ENCODE peak calls at places on chromosomes 3 and 15, in seven cellular contexts. One of them, this sample, is unnamed.
A peak's percentile ranks its signal among the peaks of the same experiment; 100 is the strongest.

GRCh38 chr3:83003917-83004316 is 1242.5 kb upstream of the GBE1 start:
- DNase-seq in H4: no peak
- DNase-seq in hippocampal formation: no peak
- DNase-seq in testis: no peak
- DNase-seq in erythroblast: no peak
- DNase-seq in activated T-cell treated with anti-CD3 and anti-CD28 coated beads, Interleukin-2, amount 50 U/mL, for 48 hours: no peak
- DNase-seq in dorsolateral prefrontal cortex: no peak
- DNase-seq in this sample: no peak

GRCh38 chr3:122615303-122615702 is 37.9 kb downstream of the PARP15 start:
- DNase-seq in H4: no peak
- DNase-seq in hippocampal formation: no peak
- DNase-seq in testis: no peak
- DNase-seq in erythroblast: no peak
- DNase-seq in activated T-cell treated with anti-CD3 and anti-CD28 coated beads, Interleukin-2, amount 50 U/mL, for 48 hours: no peak
- DNase-seq in dorsolateral prefrontal cortex: no peak
- DNase-seq in this sample: peak; percentile 13

GRCh38 chr3:45549961-45550360 is 44.6 kb upstream of the LIMD1 start:
- DNase-seq in H4: no peak
- DNase-seq in hippocampal formation: no peak
- DNase-seq in testis: peak; percentile 12
- DNase-seq in erythroblast: no peak
- DNase-seq in activated T-cell treated with anti-CD3 and anti-CD28 coated beads, Interleukin-2, amount 50 U/mL, for 48 hours: no peak
- DNase-seq in dorsolateral prefrontal cortex: no peak
- DNase-seq in this sample: no peak

GRCh38 chr3:178352300-178353021 is 183.8 kb upstream of the KCNMB2 start:
- DNase-seq in H4: peak; percentile 84
- DNase-seq in hippocampal formation: no peak
- DNase-seq in testis: no peak
- DNase-seq in erythroblast: no peak
- DNase-seq in activated T-cell treated with anti-CD3 and anti-CD28 coated beads, Interleukin-2, amount 50 U/mL, for 48 hours: no peak
- DNase-seq in dorsolateral prefrontal cortex: no peak
- DNase-seq in this sample: peak; percentile 70

GRCh38 chr3:167783781-167784180 is 48.3 kb downstream of the SERPINI1 start:
- DNase-seq in H4: no peak
- DNase-seq in hippocampal formation: no peak
- DNase-seq in testis: no peak
- DNase-seq in erythroblast: no peak
- DNase-seq in activated T-cell treated with anti-CD3 and anti-CD28 coated beads, Interleukin-2, amount 50 U/mL, for 48 hours: no peak
- DNase-seq in dorsolateral prefrontal cortex: peak; percentile 68
- DNase-seq in this sample: peak; percentile 75

GRCh38 chr3:52001443-52001974 is 5.8 kb upstream of the RPL29 start:
- DNase-seq in H4: peak; percentile 43
- DNase-seq in hippocampal formation: peak; percentile 50
- DNase-seq in testis: peak; percentile 81
- DNase-seq in erythroblast: peak; percentile 76
- DNase-seq in activated T-cell treated with anti-CD3 and anti-CD28 coated beads, Interleukin-2, amount 50 U/mL, for 48 hours: peak; percentile 93
- DNase-seq in dorsolateral prefrontal cortex: peak; percentile 81
- DNase-seq in this sample: peak; percentile 49

GRCh38 chr15:51908312-51908711 is 63.3 kb downstream of the LEO1 start:
- DNase-seq in H4: peak; percentile 21
- DNase-seq in hippocampal formation: no peak
- DNase-seq in testis: no peak
- DNase-seq in erythroblast: no peak
- DNase-seq in activated T-cell treated with anti-CD3 and anti-CD28 coated beads, Interleukin-2, amount 50 U/mL, for 48 hours: no peak
- DNase-seq in dorsolateral prefrontal cortex: no peak
- DNase-seq in this sample: no peak

GRCh38 chr15:22265961-22266360 is 185.6 kb downstream of the OR4M2 start:
- DNase-seq in H4: no peak
- DNase-seq in hippocampal formation: no peak
- DNase-seq in testis: no peak
- DNase-seq in erythroblast: no peak
- DNase-seq in activated T-cell treated with anti-CD3 and anti-CD28 coated beads, Interleukin-2, amount 50 U/mL, for 48 hours: no peak
- DNase-seq in dorsolateral prefrontal cortex: no peak
- DNase-seq in this sample: no peak

GRCh38 chr3:58670506-58671125 is 4.0 kb upstream of the FAM3D start:
- DNase-seq in H4: no peak
- DNase-seq in hippocampal formation: no peak
- DNase-seq in testis: no peak
- DNase-seq in erythroblast: no peak
- DNase-seq in activated T-cell treated with anti-CD3 and anti-CD28 coated beads, Interleukin-2, amount 50 U/mL, for 48 hours: no peak
- DNase-seq in dorsolateral prefrontal cortex: no peak
- DNase-seq in this sample: no peak

GRCh38 chr3:25592510-25592968 is 72.2 kb downstream of the TOP2B start:
- DNase-seq in H4: peak; percentile 69
- DNase-seq in hippocampal formation: no peak
- DNase-seq in testis: no peak
- DNase-seq in erythroblast: peak; percentile 69
- DNase-seq in activated T-cell treated with anti-CD3 and anti-CD28 coated beads, Interleukin-2, amount 50 U/mL, for 48 hours: no peak
- DNase-seq in dorsolateral prefrontal cortex: no peak
- DNase-seq in this sample: peak; percentile 63

GRCh38 chr3:62133015-62133414 is 240.3 kb downstream of the FEZF2 start:
- DNase-seq in H4: no peak
- DNase-seq in hippocampal formation: no peak
- DNase-seq in testis: no peak
- DNase-seq in erythroblast: no peak
- DNase-seq in activated T-cell treated with anti-CD3 and anti-CD28 coated beads, Interleukin-2, amount 50 U/mL, for 48 hours: no peak
- DNase-seq in dorsolateral prefrontal cortex: no peak
- DNase-seq in this sample: no peak

GRCh38 chr15:78216276-78217229 is 17.8 kb downstream of the ACSBG1 start:
- DNase-seq in H4: peak; percentile 97
- DNase-seq in hippocampal formation: peak; percentile 52
- DNase-seq in testis: peak; percentile 95
- DNase-seq in erythroblast: no peak
- DNase-seq in activated T-cell treated with anti-CD3 and anti-CD28 coated beads, Interleukin-2, amount 50 U/mL, for 48 hours: no peak
- DNase-seq in dorsolateral prefrontal cortex: no peak
- DNase-seq in this sample: peak; percentile 96

GRCh38 chr3:182794806-182795369 is 1.6 kb downstream of the ATP11B start:
- DNase-seq in H4: no peak
- DNase-seq in hippocampal formation: no peak
- DNase-seq in testis: no peak
- DNase-seq in erythroblast: no peak
- DNase-seq in activated T-cell treated with anti-CD3 and anti-CD28 coated beads, Interleukin-2, amount 50 U/mL, for 48 hours: no peak
- DNase-seq in dorsolateral prefrontal cortex: no peak
- DNase-seq in this sample: no peak

GRCh38 chr15:101105059-101105851 is 146.6 kb downstream of the CHSY1 start:
- DNase-seq in H4: no peak
- DNase-seq in hippocampal formation: no peak
- DNase-seq in testis: no peak
- DNase-seq in erythroblast: no peak
- DNase-seq in activated T-cell treated with anti-CD3 and anti-CD28 coated beads, Interleukin-2, amount 50 U/mL, for 48 hours: no peak
- DNase-seq in dorsolateral prefrontal cortex: no peak
- DNase-seq in this sample: peak; percentile 35

GRCh38 chr3:185926445-185926844 is 11.4 kb downstream of the TRA2B start:
- DNase-seq in H4: no peak
- DNase-seq in hippocampal formation: no peak
- DNase-seq in testis: no peak
- DNase-seq in erythroblast: no peak
- DNase-seq in activated T-cell treated with anti-CD3 and anti-CD28 coated beads, Interleukin-2, amount 50 U/mL, for 48 hours: no peak
- DNase-seq in dorsolateral prefrontal cortex: no peak
- DNase-seq in this sample: no peak

GRCh38 chr15:92097473-92098178 is 244.1 kb downstream of the SLCO3A1 start:
- DNase-seq in H4: peak; percentile 45
- DNase-seq in hippocampal formation: peak; percentile 69
- DNase-seq in testis: peak; percentile 48
- DNase-seq in erythroblast: peak; percentile 22
- DNase-seq in activated T-cell treated with anti-CD3 and anti-CD28 coated beads, Interleukin-2, amount 50 U/mL, for 48 hours: peak; percentile 74
- DNase-seq in dorsolateral prefrontal cortex: peak; percentile 58
- DNase-seq in this sample: no peak

GRCh38 chr15:64762546-64762945 is 12.8 kb downstream of the RBPMS2 start:
- DNase-seq in H4: no peak
- DNase-seq in hippocampal formation: no peak
- DNase-seq in testis: no peak
- DNase-seq in erythroblast: no peak
- DNase-seq in activated T-cell treated with anti-CD3 and anti-CD28 coated beads, Interleukin-2, amount 50 U/mL, for 48 hours: no peak
- DNase-seq in dorsolateral prefrontal cortex: no peak
- DNase-seq in this sample: no peak

GRCh38 chr15:74611341-74611740 is 4.3 kb upstream of the CLK3 start:
- DNase-seq in H4: no peak
- DNase-seq in hippocampal formation: no peak
- DNase-seq in testis: peak; percentile 51
- DNase-seq in erythroblast: no peak
- DNase-seq in activated T-cell treated with anti-CD3 and anti-CD28 coated beads, Interleukin-2, amount 50 U/mL, for 48 hours: no peak
- DNase-seq in dorsolateral prefrontal cortex: no peak
- DNase-seq in this sample: no peak

GRCh38 chr15:49301562-49301961 is 121.5 kb upstream of the FGF7 start:
- DNase-seq in H4: no peak
- DNase-seq in hippocampal formation: no peak
- DNase-seq in testis: no peak
- DNase-seq in erythroblast: no peak
- DNase-seq in activated T-cell treated with anti-CD3 and anti-CD28 coated beads, Interleukin-2, amount 50 U/mL, for 48 hours: no peak
- DNase-seq in dorsolateral prefrontal cortex: no peak
- DNase-seq in this sample: peak; percentile 29

GRCh38 chr3:15964605-15965061 is 166.9 kb upstream of the ANKRD28 start:
- DNase-seq in H4: peak; percentile 63
- DNase-seq in hippocampal formation: no peak
- DNase-seq in testis: peak; percentile 30
- DNase-seq in erythroblast: no peak
- DNase-seq in activated T-cell treated with anti-CD3 and anti-CD28 coated beads, Interleukin-2, amount 50 U/mL, for 48 hours: no peak
- DNase-seq in dorsolateral prefrontal cortex: no peak
- DNase-seq in this sample: peak; percentile 70

GRCh38 chr3:49842843-49843242 is 13.5 kb downstream of the TRAIP start:
- DNase-seq in H4: no peak
- DNase-seq in hippocampal formation: no peak
- DNase-seq in testis: no peak
- DNase-seq in erythroblast: no peak
- DNase-seq in activated T-cell treated with anti-CD3 and anti-CD28 coated beads, Interleukin-2, amount 50 U/mL, for 48 hours: no peak
- DNase-seq in dorsolateral prefrontal cortex: no peak
- DNase-seq in this sample: no peak

GRCh38 chr3:52268036-52268435 is 10.4 kb downstream of the WDR82 start:
- DNase-seq in H4: no peak
- DNase-seq in hippocampal formation: no peak
- DNase-seq in testis: no peak
- DNase-seq in erythroblast: no peak
- DNase-seq in activated T-cell treated with anti-CD3 and anti-CD28 coated beads, Interleukin-2, amount 50 U/mL, for 48 hours: peak; percentile 68
- DNase-seq in dorsolateral prefrontal cortex: no peak
- DNase-seq in this sample: no peak

GRCh38 chr3:184430940-184431339 is 51.1 kb downstream of the CHRD start:
- DNase-seq in H4: no peak
- DNase-seq in hippocampal formation: no peak
- DNase-seq in testis: no peak
- DNase-seq in erythroblast: no peak
- DNase-seq in activated T-cell treated with anti-CD3 and anti-CD28 coated beads, Interleukin-2, amount 50 U/mL, for 48 hours: no peak
- DNase-seq in dorsolateral prefrontal cortex: no peak
- DNase-seq in this sample: no peak

GRCh38 chr3:98902341-98902740 is 846 bp upstream of the DCBLD2 start:
- DNase-seq in H4: no peak
- DNase-seq in hippocampal formation: no peak
- DNase-seq in testis: no peak
- DNase-seq in erythroblast: peak; percentile 44
- DNase-seq in activated T-cell treated with anti-CD3 and anti-CD28 coated beads, Interleukin-2, amount 50 U/mL, for 48 hours: no peak
- DNase-seq in dorsolateral prefrontal cortex: no peak
- DNase-seq in this sample: no peak

GRCh38 chr3:122975163-122975923 is 52.2 kb downstream of the SEMA5B start:
- DNase-seq in H4: peak; percentile 79
- DNase-seq in hippocampal formation: no peak
- DNase-seq in testis: peak; percentile 41
- DNase-seq in erythroblast: no peak
- DNase-seq in activated T-cell treated with anti-CD3 and anti-CD28 coated beads, Interleukin-2, amount 50 U/mL, for 48 hours: peak; percentile 22
- DNase-seq in dorsolateral prefrontal cortex: no peak
- DNase-seq in this sample: peak; percentile 95

GRCh38 chr3:18987862-18988447 is 160.4 kb upstream of the KCNH8 start:
- DNase-seq in H4: no peak
- DNase-seq in hippocampal formation: no peak
- DNase-seq in testis: no peak
- DNase-seq in erythroblast: no peak
- DNase-seq in activated T-cell treated with anti-CD3 and anti-CD28 coated beads, Interleukin-2, amount 50 U/mL, for 48 hours: no peak
- DNase-seq in dorsolateral prefrontal cortex: no peak
- DNase-seq in this sample: no peak

GRCh38 chr3:145857956-145858355 is 303.0 kb downstream of the PLOD2 start:
- DNase-seq in H4: no peak
- DNase-seq in hippocampal formation: no peak
- DNase-seq in testis: no peak
- DNase-seq in erythroblast: no peak
- DNase-seq in activated T-cell treated with anti-CD3 and anti-CD28 coated beads, Interleukin-2, amount 50 U/mL, for 48 hours: no peak
- DNase-seq in dorsolateral prefrontal cortex: no peak
- DNase-seq in this sample: no peak

GRCh38 chr3:68163961-68164360 is 509.5 kb upstream of the SUCLG2 start:
- DNase-seq in H4: no peak
- DNase-seq in hippocampal formation: no peak
- DNase-seq in testis: no peak
- DNase-seq in erythroblast: no peak
- DNase-seq in activated T-cell treated with anti-CD3 and anti-CD28 coated beads, Interleukin-2, amount 50 U/mL, for 48 hours: no peak
- DNase-seq in dorsolateral prefrontal cortex: no peak
- DNase-seq in this sample: no peak

GRCh38 chr3:51295625-51296024 is 89.5 kb upstream of the MANF start:
- DNase-seq in H4: no peak
- DNase-seq in hippocampal formation: no peak
- DNase-seq in testis: no peak
- DNase-seq in erythroblast: no peak
- DNase-seq in activated T-cell treated with anti-CD3 and anti-CD28 coated beads, Interleukin-2, amount 50 U/mL, for 48 hours: no peak
- DNase-seq in dorsolateral prefrontal cortex: no peak
- DNase-seq in this sample: no peak

GRCh38 chr15:51751687-51752683 is 588 bp downstream of the TMOD2 start:
- DNase-seq in H4: no peak
- DNase-seq in hippocampal formation: peak; percentile 53
- DNase-seq in testis: peak; percentile 50
- DNase-seq in erythroblast: peak; percentile 47
- DNase-seq in activated T-cell treated with anti-CD3 and anti-CD28 coated beads, Interleukin-2, amount 50 U/mL, for 48 hours: peak; percentile 40
- DNase-seq in dorsolateral prefrontal cortex: peak; percentile 53
- DNase-seq in this sample: peak; percentile 24

GRCh38 chr3:151439652-151440125 is 21.2 kb downstream of the IGSF10 start:
- DNase-seq in H4: peak; percentile 82
- DNase-seq in hippocampal formation: peak; percentile 63
- DNase-seq in testis: peak; percentile 56
- DNase-seq in erythroblast: peak; percentile 45
- DNase-seq in activated T-cell treated with anti-CD3 and anti-CD28 coated beads, Interleukin-2, amount 50 U/mL, for 48 hours: no peak
- DNase-seq in dorsolateral prefrontal cortex: no peak
- DNase-seq in this sample: peak; percentile 22

GRCh38 chr15:44207643-44208042 is 12.6 kb upstream of the FRMD5 start:
- DNase-seq in H4: peak; percentile 34
- DNase-seq in hippocampal formation: no peak
- DNase-seq in testis: no peak
- DNase-seq in erythroblast: no peak
- DNase-seq in activated T-cell treated with anti-CD3 and anti-CD28 coated beads, Interleukin-2, amount 50 U/mL, for 48 hours: no peak
- DNase-seq in dorsolateral prefrontal cortex: no peak
- DNase-seq in this sample: peak; percentile 80

GRCh38 chr3:135368316-135368715 is 573.3 kb downstream of the EPHB1 start:
- DNase-seq in H4: no peak
- DNase-seq in hippocampal formation: no peak
- DNase-seq in testis: no peak
- DNase-seq in erythroblast: no peak
- DNase-seq in activated T-cell treated with anti-CD3 and anti-CD28 coated beads, Interleukin-2, amount 50 U/mL, for 48 hours: no peak
- DNase-seq in dorsolateral prefrontal cortex: no peak
- DNase-seq in this sample: no peak

GRCh38 chr3:113668015-113668414 is 28.4 kb downstream of the USF3 start:
- DNase-seq in H4: peak; percentile 51
- DNase-seq in hippocampal formation: no peak
- DNase-seq in testis: no peak
- DNase-seq in erythroblast: no peak
- DNase-seq in activated T-cell treated with anti-CD3 and anti-CD28 coated beads, Interleukin-2, amount 50 U/mL, for 48 hours: no peak
- DNase-seq in dorsolateral prefrontal cortex: no peak
- DNase-seq in this sample: peak; percentile 60

GRCh38 chr15:56286213-56286612 is 42.5 kb upstream of the RFX7 start:
- DNase-seq in H4: no peak
- DNase-seq in hippocampal formation: no peak
- DNase-seq in testis: no peak
- DNase-seq in erythroblast: peak; percentile 31
- DNase-seq in activated T-cell treated with anti-CD3 and anti-CD28 coated beads, Interleukin-2, amount 50 U/mL, for 48 hours: no peak
- DNase-seq in dorsolateral prefrontal cortex: no peak
- DNase-seq in this sample: no peak

GRCh38 chr3:136659253-136659652 is 92.9 kb downstream of the STAG1 start:
- DNase-seq in H4: no peak
- DNase-seq in hippocampal formation: peak; percentile 86
- DNase-seq in testis: no peak
- DNase-seq in erythroblast: peak; percentile 13
- DNase-seq in activated T-cell treated with anti-CD3 and anti-CD28 coated beads, Interleukin-2, amount 50 U/mL, for 48 hours: no peak
- DNase-seq in dorsolateral prefrontal cortex: no peak
- DNase-seq in this sample: no peak

GRCh38 chr3:76034652-76035051 is 249.3 kb upstream of the ZNF717 start:
- DNase-seq in H4: no peak
- DNase-seq in hippocampal formation: no peak
- DNase-seq in testis: no peak
- DNase-seq in erythroblast: no peak
- DNase-seq in activated T-cell treated with anti-CD3 and anti-CD28 coated beads, Interleukin-2, amount 50 U/mL, for 48 hours: no peak
- DNase-seq in dorsolateral prefrontal cortex: no peak
- DNase-seq in this sample: no peak

GRCh38 chr3:178785961-178786360 is 249.7 kb downstream of the KCNMB2 start:
- DNase-seq in H4: no peak
- DNase-seq in hippocampal formation: no peak
- DNase-seq in testis: no peak
- DNase-seq in erythroblast: no peak
- DNase-seq in activated T-cell treated with anti-CD3 and anti-CD28 coated beads, Interleukin-2, amount 50 U/mL, for 48 hours: no peak
- DNase-seq in dorsolateral prefrontal cortex: no peak
- DNase-seq in this sample: no peak

This sample was measured in MG63.